ENCODE peak calls at places on chromosomes 13 and 19, in ten cellular contexts. One of them, this sample, is unnamed.

GRCh38 chr13:111962431-111962891 is 104.5 kb upstream of the SOX1 start:
- DNase-seq in upper lobe of right lung: peak; percentile 61
- DNase-seq in heart right ventricle: no peak
- DNase-seq in cardiac muscle cell: no peak
- DNase-seq in lung: no peak
- DNase-seq in B cell: no peak
- DNase-seq in activated CD8-positive, alpha-beta T cell treated with anti-CD3 and anti-CD28 coated beads for 36 hours: no peak
- DNase-seq in mucosa of descending colon: no peak
- DNase-seq in CD4-positive, alpha-beta T cell: no peak
- DNase-seq in neural progenitor cell: no peak
- DNase-seq in this sample: no peak

GRCh38 chr13:88068316-88068715 is 397.1 kb downstream of the SLITRK5 start:
- DNase-seq in upper lobe of right lung: no peak
- DNase-seq in heart right ventricle: no peak
- DNase-seq in cardiac muscle cell: peak; percentile 1
- DNase-seq in lung: no peak
- DNase-seq in B cell: no peak
- DNase-seq in activated CD8-positive, alpha-beta T cell treated with anti-CD3 and anti-CD28 coated beads for 36 hours: no peak
- DNase-seq in mucosa of descending colon: no peak
- DNase-seq in CD4-positive, alpha-beta T cell: no peak
- DNase-seq in neural progenitor cell: no peak
- DNase-seq in this sample: no peak

GRCh38 chr19:51124729-51125128 is at the start of gene SIGLEC9:
- DNase-seq in upper lobe of right lung: peak; percentile 74
- DNase-seq in heart right ventricle: peak; percentile 38
- DNase-seq in cardiac muscle cell: no peak
- DNase-seq in lung: no peak
- DNase-seq in B cell: no peak
- DNase-seq in activated CD8-positive, alpha-beta T cell treated with anti-CD3 and anti-CD28 coated beads for 36 hours: no peak
- DNase-seq in mucosa of descending colon: peak; percentile 30
- DNase-seq in CD4-positive, alpha-beta T cell: no peak
- DNase-seq in neural progenitor cell: no peak
- DNase-seq in this sample: no peak

GRCh38 chr13:80338781-80339577 is 1.9 kb downstream of the SPRY2 start:
- DNase-seq in upper lobe of right lung: peak; percentile 91
- DNase-seq in heart right ventricle: peak; percentile 78
- DNase-seq in cardiac muscle cell: peak; percentile 87
- DNase-seq in lung: peak; percentile 73
- DNase-seq in B cell: peak; percentile 41
- DNase-seq in activated CD8-positive, alpha-beta T cell treated with anti-CD3 and anti-CD28 coated beads for 36 hours: peak; percentile 54
- DNase-seq in mucosa of descending colon: peak; percentile 73
- DNase-seq in CD4-positive, alpha-beta T cell: no peak
- DNase-seq in neural progenitor cell: peak; percentile 90
- DNase-seq in this sample: peak; percentile 34

GRCh38 chr19:38264486-38265212 is at the start of gene SPINT2:
- DNase-seq in upper lobe of right lung: no peak
- DNase-seq in heart right ventricle: no peak
- DNase-seq in cardiac muscle cell: no peak
- DNase-seq in lung: peak; percentile 42
- DNase-seq in B cell: peak; percentile 86
- DNase-seq in activated CD8-positive, alpha-beta T cell treated with anti-CD3 and anti-CD28 coated beads for 36 hours: peak; percentile 68
- DNase-seq in mucosa of descending colon: no peak
- DNase-seq in CD4-positive, alpha-beta T cell: peak; percentile 53
- DNase-seq in neural progenitor cell: peak; percentile 95
- DNase-seq in this sample: peak; percentile 89

GRCh38 chr13:35649162-35649561 is 172.7 kb upstream of the MAB21L1 start:
- DNase-seq in upper lobe of right lung: no peak
- DNase-seq in heart right ventricle: no peak
- DNase-seq in cardiac muscle cell: peak; percentile 33
- DNase-seq in lung: no peak
- DNase-seq in B cell: no peak
- DNase-seq in activated CD8-positive, alpha-beta T cell treated with anti-CD3 and anti-CD28 coated beads for 36 hours: no peak
- DNase-seq in mucosa of descending colon: no peak
- DNase-seq in CD4-positive, alpha-beta T cell: no peak
- DNase-seq in neural progenitor cell: no peak
- DNase-seq in this sample: no peak

GRCh38 chr19:19823916-19824315 is 2.4 kb upstream of the ZNF506 start:
- DNase-seq in upper lobe of right lung: no peak
- DNase-seq in heart right ventricle: no peak
- DNase-seq in cardiac muscle cell: no peak
- DNase-seq in lung: no peak
- DNase-seq in B cell: no peak
- DNase-seq in activated CD8-positive, alpha-beta T cell treated with anti-CD3 and anti-CD28 coated beads for 36 hours: peak; percentile 29
- DNase-seq in mucosa of descending colon: no peak
- DNase-seq in CD4-positive, alpha-beta T cell: no peak
- DNase-seq in neural progenitor cell: no peak
- DNase-seq in this sample: no peak

GRCh38 chr19:35206379-35206778 is 22.2 kb downstream of the FAM187B start:
- DNase-seq in upper lobe of right lung: no peak
- DNase-seq in heart right ventricle: no peak
- DNase-seq in cardiac muscle cell: no peak
- DNase-seq in lung: peak; percentile 24
- DNase-seq in B cell: peak; percentile 41
- DNase-seq in activated CD8-positive, alpha-beta T cell treated with anti-CD3 and anti-CD28 coated beads for 36 hours: peak; percentile 71
- DNase-seq in mucosa of descending colon: no peak
- DNase-seq in CD4-positive, alpha-beta T cell: no peak
- DNase-seq in neural progenitor cell: no peak
- DNase-seq in this sample: no peak

GRCh38 chr19:18386543-18387251 is 739 bp downstream of the GDF15 start:
- DNase-seq in upper lobe of right lung: no peak
- DNase-seq in heart right ventricle: no peak
- DNase-seq in cardiac muscle cell: peak; percentile 69
- DNase-seq in lung: no peak
- DNase-seq in B cell: no peak
- DNase-seq in activated CD8-positive, alpha-beta T cell treated with anti-CD3 and anti-CD28 coated beads for 36 hours: no peak
- DNase-seq in mucosa of descending colon: peak; percentile 70
- DNase-seq in CD4-positive, alpha-beta T cell: no peak
- DNase-seq in neural progenitor cell: no peak
- DNase-seq in this sample: no peak

GRCh38 chr13:47853236-47853635 is 147.8 kb downstream of the SUCLA2 start:
- DNase-seq in upper lobe of right lung: no peak
- DNase-seq in heart right ventricle: no peak
- DNase-seq in cardiac muscle cell: peak; percentile 26
- DNase-seq in lung: no peak
- DNase-seq in B cell: no peak
- DNase-seq in activated CD8-positive, alpha-beta T cell treated with anti-CD3 and anti-CD28 coated beads for 36 hours: no peak
- DNase-seq in mucosa of descending colon: no peak
- DNase-seq in CD4-positive, alpha-beta T cell: no peak
- DNase-seq in neural progenitor cell: no peak
- DNase-seq in this sample: no peak

GRCh38 chr19:49432141-49433073 is 7.2 kb downstream of the GFY start:
- DNase-seq in upper lobe of right lung: no peak
- DNase-seq in heart right ventricle: no peak
- DNase-seq in cardiac muscle cell: no peak
- DNase-seq in lung: no peak
- DNase-seq in B cell: peak; percentile 60
- DNase-seq in activated CD8-positive, alpha-beta T cell treated with anti-CD3 and anti-CD28 coated beads for 36 hours: peak; percentile 56
- DNase-seq in mucosa of descending colon: peak; percentile 70
- DNase-seq in CD4-positive, alpha-beta T cell: no peak
- DNase-seq in neural progenitor cell: peak; percentile 75
- DNase-seq in this sample: no peak

GRCh38 chr13:99990045-99990977 is 8.7 kb downstream of the ZIC2 start:
- DNase-seq in upper lobe of right lung: no peak
- DNase-seq in heart right ventricle: no peak
- DNase-seq in cardiac muscle cell: no peak
- DNase-seq in lung: no peak
- DNase-seq in B cell: no peak
- DNase-seq in activated CD8-positive, alpha-beta T cell treated with anti-CD3 and anti-CD28 coated beads for 36 hours: no peak
- DNase-seq in mucosa of descending colon: peak; percentile 27
- DNase-seq in CD4-positive, alpha-beta T cell: no peak
- DNase-seq in neural progenitor cell: peak; percentile 63
- DNase-seq in this sample: no peak

DNA sequence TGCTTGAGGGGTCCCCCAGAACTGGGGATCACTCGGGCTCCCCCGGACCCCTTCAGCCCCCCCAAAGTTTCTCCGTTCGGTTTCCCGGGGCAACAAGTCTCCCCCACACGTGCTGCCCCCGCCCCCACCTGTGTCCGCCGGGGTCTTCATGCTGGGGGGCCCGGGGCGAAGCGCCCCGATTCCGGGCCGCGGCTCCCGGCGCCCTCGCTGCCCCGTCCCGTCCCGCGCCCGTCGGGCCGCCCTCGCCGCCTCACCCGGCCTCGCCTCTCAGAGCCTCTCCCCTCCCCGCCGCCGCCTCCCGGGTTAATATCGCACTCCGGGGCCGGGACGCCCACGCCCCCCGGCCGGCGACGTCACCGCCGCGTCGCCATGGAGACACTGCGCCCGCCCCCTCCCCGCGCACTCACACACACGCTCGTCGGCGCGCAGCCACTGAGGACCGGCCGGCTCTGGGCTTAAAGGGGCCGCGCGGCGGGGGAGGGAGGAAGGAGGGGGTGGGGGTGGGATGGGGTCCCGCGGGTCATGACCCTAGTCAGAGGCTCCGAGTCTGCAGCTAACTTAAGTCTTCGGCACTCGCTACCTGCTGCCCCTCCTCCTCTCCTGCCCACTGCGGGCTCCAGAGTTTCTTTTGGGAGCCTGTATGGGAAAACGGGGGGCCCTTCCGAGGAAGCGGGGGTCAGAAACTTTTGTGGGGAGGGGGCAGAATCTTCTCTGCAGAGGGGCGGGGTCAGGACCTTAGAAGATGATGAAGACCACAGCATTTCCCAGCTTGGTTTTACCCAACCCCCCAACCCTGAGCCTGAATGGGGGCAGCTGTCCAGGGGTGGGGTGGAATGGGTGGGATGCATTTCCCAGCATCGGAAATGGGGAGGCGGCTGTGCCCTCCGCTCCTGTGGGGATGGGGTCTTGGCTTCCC is at the start of gene ERF:
- DNase-seq in upper lobe of right lung: peak; percentile 97
- DNase-seq in heart right ventricle: peak; percentile 94
- DNase-seq in cardiac muscle cell: peak; percentile 96
- DNase-seq in lung: peak; percentile 94
- DNase-seq in B cell: peak; percentile 99
- DNase-seq in activated CD8-positive, alpha-beta T cell treated with anti-CD3 and anti-CD28 coated beads for 36 hours: peak; percentile 95
- DNase-seq in mucosa of descending colon: peak; percentile 98
- DNase-seq in CD4-positive, alpha-beta T cell: peak; percentile 95
- DNase-seq in neural progenitor cell: peak; percentile 98
- DNase-seq in this sample: peak; percentile 96
- TF ChIP-seq CTCF in upper lobe of right lung: no peak
- TF ChIP-seq CTCF in heart right ventricle: no peak
- TF ChIP-seq CTCF in cardiac muscle cell: no peak
- TF ChIP-seq CTCF in lung: no peak
- TF ChIP-seq CTCF in B cell: no peak
- TF ChIP-seq CTCF in activated CD8-positive, alpha-beta T cell treated with anti-CD3 and anti-CD28 coated beads for 36 hours: no peak
- TF ChIP-seq CTCF in mucosa of descending colon: no peak
- TF ChIP-seq CTCF in CD4-positive, alpha-beta T cell: no peak
- TF ChIP-seq CTCF in neural progenitor cell: no peak
- TF ChIP-seq CTCF in this sample: no peak

GRCh38 chr19:27774827-27775226 is 1438.1 kb downstream of the UQCRFS1 start:
- DNase-seq in upper lobe of right lung: no peak
- DNase-seq in heart right ventricle: no peak
- DNase-seq in cardiac muscle cell: no peak
- DNase-seq in lung: no peak
- DNase-seq in B cell: no peak
- DNase-seq in activated CD8-positive, alpha-beta T cell treated with anti-CD3 and anti-CD28 coated beads for 36 hours: peak; percentile 50
- DNase-seq in mucosa of descending colon: no peak
- DNase-seq in CD4-positive, alpha-beta T cell: no peak
- DNase-seq in neural progenitor cell: no peak
- DNase-seq in this sample: no peak
- TF ChIP-seq CTCF in upper lobe of right lung: peak; percentile 11
- TF ChIP-seq CTCF in heart right ventricle: no peak
- TF ChIP-seq CTCF in cardiac muscle cell: peak; percentile 9
- TF ChIP-seq CTCF in lung: no peak
- TF ChIP-seq CTCF in B cell: peak; percentile 44
- TF ChIP-seq CTCF in activated CD8-positive, alpha-beta T cell treated with anti-CD3 and anti-CD28 coated beads for 36 hours: peak; percentile 48
- TF ChIP-seq CTCF in mucosa of descending colon: no peak
- TF ChIP-seq CTCF in CD4-positive, alpha-beta T cell: peak; percentile 17
- TF ChIP-seq CTCF in neural progenitor cell: peak; percentile 19
- TF ChIP-seq CTCF in this sample: no peak

DNA sequence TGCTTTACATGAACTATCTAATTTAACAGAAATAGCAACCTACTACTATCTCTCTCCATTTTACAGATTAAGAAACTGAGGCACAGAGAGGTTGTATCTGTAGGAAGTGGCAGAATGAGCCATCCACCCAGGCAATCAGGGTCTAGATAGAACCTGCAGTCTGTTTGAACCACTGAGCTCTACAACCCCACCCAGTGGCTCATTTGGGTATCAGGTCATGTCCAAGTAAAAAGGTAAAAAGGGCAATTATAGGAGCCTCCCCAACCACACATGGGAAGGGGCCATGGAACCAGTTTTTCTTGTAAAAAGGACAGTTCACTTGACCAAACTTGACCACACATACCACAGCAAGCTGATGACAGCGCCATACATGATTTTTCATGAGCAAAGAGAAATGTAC is 92.9 kb upstream of the SGCG start:
- DNase-seq in upper lobe of right lung: no peak
- DNase-seq in heart right ventricle: no peak
- DNase-seq in cardiac muscle cell: peak; percentile 33
- DNase-seq in lung: no peak
- DNase-seq in B cell: no peak
- DNase-seq in activated CD8-positive, alpha-beta T cell treated with anti-CD3 and anti-CD28 coated beads for 36 hours: peak; percentile 39
- DNase-seq in mucosa of descending colon: no peak
- DNase-seq in CD4-positive, alpha-beta T cell: no peak
- DNase-seq in neural progenitor cell: peak; percentile 24
- DNase-seq in this sample: no peak
- TF ChIP-seq CTCF in upper lobe of right lung: peak; percentile 50
- TF ChIP-seq CTCF in heart right ventricle: peak; percentile 30
- TF ChIP-seq CTCF in cardiac muscle cell: peak; percentile 62
- TF ChIP-seq CTCF in lung: no peak
- TF ChIP-seq CTCF in B cell: peak; percentile 29
- TF ChIP-seq CTCF in activated CD8-positive, alpha-beta T cell treated with anti-CD3 and anti-CD28 coated beads for 36 hours: peak; percentile 42
- TF ChIP-seq CTCF in mucosa of descending colon: no peak
- TF ChIP-seq CTCF in CD4-positive, alpha-beta T cell: peak; percentile 38
- TF ChIP-seq CTCF in neural progenitor cell: peak; percentile 58
- TF ChIP-seq CTCF in this sample: peak; percentile 23

GRCh38 chr19:29835447-29835846 is 23.7 kb downstream of the CCNE1 start:
- DNase-seq in upper lobe of right lung: peak; percentile 2
- DNase-seq in heart right ventricle: no peak
- DNase-seq in cardiac muscle cell: no peak
- DNase-seq in lung: no peak
- DNase-seq in B cell: no peak
- DNase-seq in activated CD8-positive, alpha-beta T cell treated with anti-CD3 and anti-CD28 coated beads for 36 hours: no peak
- DNase-seq in mucosa of descending colon: no peak
- DNase-seq in CD4-positive, alpha-beta T cell: no peak
- DNase-seq in neural progenitor cell: no peak
- DNase-seq in this sample: no peak

GRCh38 chr19:29832801-29833200 is 21.0 kb downstream of the CCNE1 start:
- DNase-seq in upper lobe of right lung: peak; percentile 39
- DNase-seq in heart right ventricle: no peak
- DNase-seq in cardiac muscle cell: no peak
- DNase-seq in lung: no peak
- DNase-seq in B cell: no peak
- DNase-seq in activated CD8-positive, alpha-beta T cell treated with anti-CD3 and anti-CD28 coated beads for 36 hours: no peak
- DNase-seq in mucosa of descending colon: no peak
- DNase-seq in CD4-positive, alpha-beta T cell: no peak
- DNase-seq in neural progenitor cell: no peak
- DNase-seq in this sample: no peak

GRCh38 chr19:29834991-29835390 is 23.2 kb downstream of the CCNE1 start:
- DNase-seq in upper lobe of right lung: peak; percentile 8
- DNase-seq in heart right ventricle: no peak
- DNase-seq in cardiac muscle cell: no peak
- DNase-seq in lung: no peak
- DNase-seq in B cell: no peak
- DNase-seq in activated CD8-positive, alpha-beta T cell treated with anti-CD3 and anti-CD28 coated beads for 36 hours: no peak
- DNase-seq in mucosa of descending colon: peak; percentile 53
- DNase-seq in CD4-positive, alpha-beta T cell: no peak
- DNase-seq in neural progenitor cell: no peak
- DNase-seq in this sample: no peak

GRCh38 chr19:29831686-29832085 is 19.9 kb downstream of the CCNE1 start:
- DNase-seq in upper lobe of right lung: no peak
- DNase-seq in heart right ventricle: no peak
- DNase-seq in cardiac muscle cell: no peak
- DNase-seq in lung: no peak
- DNase-seq in B cell: no peak
- DNase-seq in activated CD8-positive, alpha-beta T cell treated with anti-CD3 and anti-CD28 coated beads for 36 hours: no peak
- DNase-seq in mucosa of descending colon: no peak
- DNase-seq in CD4-positive, alpha-beta T cell: no peak
- DNase-seq in neural progenitor cell: no peak
- DNase-seq in this sample: no peak

GRCh38 chr19:29833614-29834261 is 21.9 kb downstream of the CCNE1 start:
- DNase-seq in upper lobe of right lung: peak; percentile 51
- DNase-seq in heart right ventricle: no peak
- DNase-seq in cardiac muscle cell: no peak
- DNase-seq in lung: no peak
- DNase-seq in B cell: no peak
- DNase-seq in activated CD8-positive, alpha-beta T cell treated with anti-CD3 and anti-CD28 coated beads for 36 hours: no peak
- DNase-seq in mucosa of descending colon: no peak
- DNase-seq in CD4-positive, alpha-beta T cell: no peak
- DNase-seq in neural progenitor cell: no peak
- DNase-seq in this sample: no peak
- TF ChIP-seq CTCF in upper lobe of right lung: no peak
- TF ChIP-seq CTCF in heart right ventricle: no peak
- TF ChIP-seq CTCF in cardiac muscle cell: no peak
- TF ChIP-seq CTCF in lung: no peak
- TF ChIP-seq CTCF in B cell: no peak
- TF ChIP-seq CTCF in activated CD8-positive, alpha-beta T cell treated with anti-CD3 and anti-CD28 coated beads for 36 hours: no peak
- TF ChIP-seq CTCF in mucosa of descending colon: no peak
- TF ChIP-seq CTCF in CD4-positive, alpha-beta T cell: no peak
- TF ChIP-seq CTCF in neural progenitor cell: no peak
- TF ChIP-seq CTCF in this sample: no peak